ENCODE peak calls at places on chromosomes 12 and 14, in five cellular contexts. L is right atrium auricular region; B is Peyer's patch; J is heart left ventricle; R is CD8-positive, alpha-beta memory T cell. K is an unnamed sample.

GRCh38 chr14:73759714-73760597 is 45.8 kb upstream of the PNMA1 start:
- DNase-seq in L (peak; percentile 99), B (peak; percentile 99), J (peak; percentile 96), R (peak; percentile 98), K (peak; percentile 98)

GRCh38 chr14:106218189-106218588 is 691.8 kb downstream of the TMEM121 start:
- DNase-seq in L (no peak), B (no peak), J (no peak), R (no peak), K (no peak)

GRCh38 chr14:76293923-76294322 is 82.0 kb upstream of the ESRRB start:
- DNase-seq in L (peak; percentile 28), B (no peak), J (no peak), R (no peak), K (no peak)

GRCh38 chr14:70894868-70895267 is 12.4 kb upstream of the PCNX1 start:
- DNase-seq in L (no peak), B (no peak), J (no peak), R (no peak), K (no peak)

GRCh38 chr14:22476005-22476751 is 112.8 kb downstream of the DAD1 start:
- DNase-seq in L (no peak), B (no peak), J (no peak), R (no peak), K (no peak)

GRCh38 chr14:99318091-99318958 is 46.3 kb upstream of the BCL11B start:
- DNase-seq in L (no peak), B (no peak), J (no peak), R (no peak), K (no peak)

GRCh38 chr12:52798003-52798670 is 2.2 kb upstream of the KRT3 start:
- DNase-seq in L (no peak), B (no peak), J (no peak), R (no peak), K (no peak)

GRCh38 chr14:22382955-22383354 is 206.1 kb downstream of the DAD1 start:
- DNase-seq in L (no peak), B (no peak), J (no peak), R (no peak), K (no peak)

GRCh38 chr12:11660624-11661023 is 11.2 kb downstream of the ETV6 start:
- DNase-seq in L (no peak), B (no peak), J (no peak), R (no peak), K (no peak)

GRCh38 chr12:24948452-24948815 is 467 bp downstream of the BCAT1 start:
- DNase-seq in L (no peak), B (no peak), J (no peak), R (no peak), K (no peak)

GRCh38 chr12:104583311-104583710 is 126.6 kb downstream of the CHST11 start:
- DNase-seq in L (no peak), B (no peak), J (no peak), R (no peak), K (no peak)

GRCh38 chr14:72613196-72613974 is 280.5 kb downstream of the DPF3 start:
- DNase-seq in L (peak; percentile 68), B (no peak), J (peak; percentile 86), R (no peak), K (peak; percentile 91)

GRCh38 chr12:6613015-6613775 is 6.0 kb upstream of the CHD4 start:
- DNase-seq in L (peak; percentile 76), B (peak; percentile 68), J (peak; percentile 86), R (no peak), K (peak; percentile 92)

GRCh38 chr12:55642275-55643068 is 5.8 kb downstream of the OR10P1 start:
- DNase-seq in L (no peak), B (peak; percentile 62), J (no peak), R (no peak), K (no peak)

GRCh38 chr14:63949696-63950095 is 96.9 kb downstream of the SYNE2 start:
- DNase-seq in L (no peak), B (no peak), J (no peak), R (no peak), K (no peak)

GRCh38 chr12:78562358-78563205 is 302.0 kb upstream of the SYT1 start:
- DNase-seq in L (no peak), B (no peak), J (no peak), R (no peak), K (no peak)

GRCh38 chr14:75559451-75560187 is 18.8 kb upstream of the FLVCR2 start:
- DNase-seq in L (no peak), B (no peak), J (no peak), R (no peak), K (no peak)

GRCh38 chr12:85923767-85924331 is 49.8 kb downstream of the NTS start:
- DNase-seq in L (no peak), B (no peak), J (no peak), R (no peak), K (no peak)

GRCh38 chr14:76352639-76353281 is 23.2 kb upstream of the ESRRB start:
- DNase-seq in L (no peak), B (no peak), J (peak; percentile 56), R (peak; percentile 11), K (peak; percentile 62)

GRCh38 chr12:51262758-51263177 is 7.4 kb downstream of the SMAGP start:
- DNase-seq in L (no peak), B (no peak), J (no peak), R (no peak), K (peak; percentile 63)

GRCh38 chr12:114672817-114673168 is 11.2 kb downstream of the TBX3 start:
- DNase-seq in L (no peak), B (no peak), J (no peak), R (no peak), K (no peak)
- H3K4me3 ChIP-seq in L (no peak overlapping the region), B (no peak overlapping the region), J (no peak overlapping the region), R (no peak overlapping the region), K (no peak overlapping the region)

DNA sequence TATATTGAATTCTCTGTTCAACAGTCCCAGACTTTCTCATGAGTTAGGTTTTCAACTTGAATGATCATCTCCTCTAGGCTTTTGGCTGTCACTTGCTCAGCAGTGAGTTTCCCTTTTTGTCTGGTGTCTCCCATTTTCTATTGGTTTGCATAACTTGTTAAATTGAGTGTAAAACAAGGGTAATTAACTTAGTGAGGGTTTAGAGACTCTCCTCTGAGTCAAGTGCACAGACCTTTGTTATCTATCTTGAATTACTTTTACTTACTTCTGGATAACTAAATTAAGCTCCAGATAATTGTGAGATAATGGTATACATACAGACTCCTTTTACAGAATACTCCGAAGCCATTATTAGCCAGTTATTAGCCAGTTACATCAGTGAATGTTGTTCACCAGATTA is 22.0 kb downstream of the MLXIP start:
- DNase-seq in L (no peak), B (no peak), J (no peak), R (no peak), K (no peak)
- H3K27ac ChIP-seq in L (peak overlapping the region; percentile 96), B (peak overlapping the region; percentile 83), J (no peak overlapping the region), R (no peak overlapping the region), K (no peak overlapping the region)

GRCh38 chr14:37590096-37590809 is 4.8 kb downstream of the FOXA1 start:
- DNase-seq in L (no peak), B (no peak), J (no peak), R (no peak), K (no peak)
- H3K4me1 ChIP-seq in L (peaks cover 32% of the 10 kb centered on the region), B (no peaks in the 10 kb centered on the region), J (no peaks in the 10 kb centered on the region), R (no peaks in the 10 kb centered on the region), K (no peaks in the 10 kb centered on the region)

DNA sequence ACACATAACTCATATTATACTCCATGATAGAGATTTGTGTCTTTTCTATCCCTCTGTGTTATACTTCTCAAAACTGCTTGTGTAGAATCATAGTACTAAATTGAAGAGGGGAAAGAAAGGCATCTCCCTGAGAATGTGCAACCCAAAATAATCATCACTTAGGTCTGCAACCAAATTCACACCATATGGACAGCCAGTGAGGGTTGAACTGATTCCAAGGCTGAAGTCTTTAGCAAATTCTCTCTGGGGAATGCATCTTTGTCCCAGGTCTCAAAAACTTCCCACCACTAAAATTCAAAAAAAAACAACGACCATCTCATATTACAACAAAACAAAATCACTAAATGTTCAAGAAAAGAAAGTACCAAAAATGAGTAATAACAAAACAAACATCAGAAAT is 11.0 kb downstream of the ZFC3H1 start:
- DNase-seq in L (no peak), B (no peak), J (no peak), R (no peak), K (no peak)
- H3K4me3 ChIP-seq in L (no peak overlapping the region), B (no peak overlapping the region), J (no peak overlapping the region), R (no peak overlapping the region), K (no peak overlapping the region)

GRCh38 chr12:123035841-123036240 is 55.4 kb downstream of the ARL6IP4 start:
- DNase-seq in L (no peak), B (no peak), J (no peak), R (no peak), K (no peak)

GRCh38 chr12:123034022-123034541 is 53.6 kb downstream of the ARL6IP4 start:
- DNase-seq in L (no peak), B (no peak), J (no peak), R (no peak), K (no peak)

GRCh38 chr12:123036471-123037285 is 56.2 kb downstream of the ARL6IP4 start:
- DNase-seq in L (no peak), B (no peak), J (no peak), R (no peak), K (peak; percentile 7)

GRCh38 chr12:123033392-123034021 is 53.0 kb downstream of the ARL6IP4 start:
- DNase-seq in L (no peak), B (no peak), J (no peak), R (no peak), K (no peak)

DNA sequence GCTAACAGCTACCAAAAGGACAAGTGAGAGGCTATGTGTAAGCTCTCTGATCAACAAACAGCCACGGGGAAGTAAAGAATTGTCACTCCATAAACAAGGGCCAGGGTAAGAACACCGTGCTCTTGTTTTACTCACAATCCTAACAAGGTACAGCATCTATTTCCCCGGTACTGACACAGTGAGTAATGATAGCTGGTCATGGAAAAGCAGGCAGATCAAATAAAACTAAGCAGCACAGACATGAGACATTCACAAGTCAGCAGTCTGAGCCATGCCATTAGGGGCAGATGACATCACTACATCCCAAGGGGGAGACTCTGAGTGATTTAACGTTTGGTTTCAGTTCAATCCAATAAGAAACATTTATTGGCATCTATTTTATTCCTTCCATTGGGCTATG is 54.4 kb downstream of the ARL6IP4 start:
- DNase-seq in L (no peak), B (no peak), J (no peak), R (no peak), K (no peak)
- H3K27ac ChIP-seq in L (no peak overlapping the region), B (no peak overlapping the region), J (no peak overlapping the region), R (no peak overlapping the region), K (no peak overlapping the region)

DNA sequence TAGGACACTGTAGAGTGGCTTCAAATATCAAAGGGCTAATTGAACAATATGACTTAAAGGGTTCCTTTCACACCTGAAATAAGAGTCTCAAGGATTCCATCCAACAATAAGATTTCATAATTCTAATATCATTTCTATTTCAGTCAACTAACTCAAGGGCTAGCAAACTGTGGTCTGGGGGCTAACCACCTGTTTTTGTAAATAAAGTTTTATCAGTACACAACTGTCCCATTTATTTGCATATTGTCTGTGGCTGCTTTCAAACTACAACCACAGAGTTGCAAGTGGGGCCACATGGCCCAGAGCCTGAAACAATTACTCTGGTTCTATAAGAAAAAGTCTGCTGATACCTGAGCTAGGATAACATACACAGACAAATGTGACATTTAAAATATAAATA is 29.1 kb downstream of the MED13L start:
- DNase-seq in L (no peak), B (no peak), J (no peak), R (no peak), K (no peak)
- H3K4me1 ChIP-seq in L (peaks cover 54% of the 10 kb centered on the region), B (peaks cover 12% of the 10 kb centered on the region), J (peaks cover 17% of the 10 kb centered on the region), R (peaks cover 51% of the 10 kb centered on the region), K (peaks cover 10% of the 10 kb centered on the region)

DNA sequence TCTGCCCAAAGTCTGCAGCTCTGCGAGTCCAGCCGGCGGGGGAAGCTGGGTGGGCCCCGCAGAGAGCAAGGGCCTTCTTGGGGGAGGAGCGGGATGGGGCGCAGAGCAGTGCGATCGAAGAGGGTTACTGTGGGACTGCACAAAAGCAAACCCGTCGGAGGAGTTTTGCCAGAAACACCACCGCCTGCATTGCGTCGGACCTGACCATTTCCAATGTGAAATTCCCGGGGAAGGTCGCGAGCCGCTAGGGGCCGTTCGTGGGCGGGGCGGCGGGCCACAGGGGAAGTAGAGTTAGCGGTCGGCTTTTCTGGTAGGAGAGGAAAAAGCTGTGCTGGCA is 340 bp upstream of the KCNA1 start:
- DNase-seq in L (no peak), B (no peak), J (no peak), R (no peak), K (peak; percentile 15)
- H3K4me3 ChIP-seq in L (peak overlapping the region; percentile 20), B (peak overlapping the region; percentile 43), J (peak overlapping the region; percentile 36), R (no peak overlapping the region), K (peak overlapping the region; percentile 57)

K was measured in right cardiac atrium.